ENCODE peak calls at places on chromosomes 1 and 21, in eight cellular contexts. One of them, this sample, is unnamed.

GRCh38 chr1:98387701-98388100 is 273.8 kb upstream of the SNX7 start:
- ATAC-seq in HCT116: no peak
- ATAC-seq in right lobe of liver: no peak
- ATAC-seq in heart left ventricle: no peak
- ATAC-seq in IMR-90: no peak
- ATAC-seq in A549: no peak
- ATAC-seq in gastrocnemius medialis: no peak
- ATAC-seq in K562: no peak
- ATAC-seq in this sample: no peak

GRCh38 chr21:37383066-37383465 is 16.5 kb downstream of the DYRK1A start:
- ATAC-seq in HCT116: no peak
- ATAC-seq in right lobe of liver: no peak
- ATAC-seq in heart left ventricle: no peak
- ATAC-seq in IMR-90: no peak
- ATAC-seq in A549: no peak
- ATAC-seq in gastrocnemius medialis: no peak
- ATAC-seq in K562: no peak
- ATAC-seq in this sample: no peak

GRCh38 chr1:205069371-205070125 is 14.7 kb downstream of the TMEM81 start:
- ATAC-seq in HCT116: no peak
- ATAC-seq in right lobe of liver: no peak
- ATAC-seq in heart left ventricle: no peak
- ATAC-seq in IMR-90: no peak
- ATAC-seq in A549: no peak
- ATAC-seq in gastrocnemius medialis: no peak
- ATAC-seq in K562: no peak
- ATAC-seq in this sample: no peak

GRCh38 chr1:208527197-208527596 is 283.0 kb upstream of the PLXNA2 start:
- ATAC-seq in HCT116: no peak
- ATAC-seq in right lobe of liver: no peak
- ATAC-seq in heart left ventricle: no peak
- ATAC-seq in IMR-90: no peak
- ATAC-seq in A549: no peak
- ATAC-seq in gastrocnemius medialis: no peak
- ATAC-seq in K562: no peak
- ATAC-seq in this sample: no peak

GRCh38 chr1:91736146-91736998 is 149.6 kb downstream of the TGFBR3 start:
- ATAC-seq in HCT116: peak; percentile 16
- ATAC-seq in right lobe of liver: peak; percentile 64
- ATAC-seq in heart left ventricle: peak; percentile 73
- ATAC-seq in IMR-90: peak; percentile 48
- ATAC-seq in A549: peak; percentile 71
- ATAC-seq in gastrocnemius medialis: no peak
- ATAC-seq in K562: no peak
- ATAC-seq in this sample: peak; percentile 44

GRCh38 chr1:230609208-230609607 is 33.1 kb upstream of the COG2 start:
- ATAC-seq in HCT116: no peak
- ATAC-seq in right lobe of liver: no peak
- ATAC-seq in heart left ventricle: no peak
- ATAC-seq in IMR-90: no peak
- ATAC-seq in A549: no peak
- ATAC-seq in gastrocnemius medialis: no peak
- ATAC-seq in K562: no peak
- ATAC-seq in this sample: no peak

GRCh38 chr1:225514671-225515081 is 86.8 kb upstream of the LBR start:
- ATAC-seq in HCT116: no peak
- ATAC-seq in right lobe of liver: no peak
- ATAC-seq in heart left ventricle: no peak
- ATAC-seq in IMR-90: no peak
- ATAC-seq in A549: no peak
- ATAC-seq in gastrocnemius medialis: no peak
- ATAC-seq in K562: no peak
- ATAC-seq in this sample: no peak

GRCh38 chr1:150498342-150498741 is 9.6 kb upstream of the ECM1 start:
- ATAC-seq in HCT116: no peak
- ATAC-seq in right lobe of liver: peak; percentile 28
- ATAC-seq in heart left ventricle: no peak
- ATAC-seq in IMR-90: no peak
- ATAC-seq in A549: no peak
- ATAC-seq in gastrocnemius medialis: no peak
- ATAC-seq in K562: no peak
- ATAC-seq in this sample: no peak

GRCh38 chr1:173161510-173162221 is 45.5 kb downstream of the TNFSF4 start:
- ATAC-seq in HCT116: no peak
- ATAC-seq in right lobe of liver: no peak
- ATAC-seq in heart left ventricle: no peak
- ATAC-seq in IMR-90: peak; percentile 95
- ATAC-seq in A549: no peak
- ATAC-seq in gastrocnemius medialis: no peak
- ATAC-seq in K562: no peak
- ATAC-seq in this sample: no peak

GRCh38 chr1:99680258-99680657 is 34.3 kb downstream of the PALMD start:
- ATAC-seq in HCT116: no peak
- ATAC-seq in right lobe of liver: no peak
- ATAC-seq in heart left ventricle: no peak
- ATAC-seq in IMR-90: no peak
- ATAC-seq in A549: no peak
- ATAC-seq in gastrocnemius medialis: no peak
- ATAC-seq in K562: no peak
- ATAC-seq in this sample: no peak

GRCh38 chr1:42005530-42005929 is 86.8 kb upstream of the HIVEP3 start:
- ATAC-seq in HCT116: no peak
- ATAC-seq in right lobe of liver: no peak
- ATAC-seq in heart left ventricle: no peak
- ATAC-seq in IMR-90: no peak
- ATAC-seq in A549: no peak
- ATAC-seq in gastrocnemius medialis: no peak
- ATAC-seq in K562: no peak
- ATAC-seq in this sample: no peak

GRCh38 chr1:94590203-94591137 is 48.9 kb upstream of the F3 start:
- ATAC-seq in HCT116: no peak
- ATAC-seq in right lobe of liver: peak; percentile 81
- ATAC-seq in heart left ventricle: peak; percentile 47
- ATAC-seq in IMR-90: peak; percentile 50
- ATAC-seq in A549: no peak
- ATAC-seq in gastrocnemius medialis: peak; percentile 27
- ATAC-seq in K562: no peak
- ATAC-seq in this sample: no peak

GRCh38 chr1:219876798-219877209 is 51.6 kb downstream of the SLC30A10 start:
- ATAC-seq in HCT116: peak; percentile 91
- ATAC-seq in right lobe of liver: peak; percentile 87
- ATAC-seq in heart left ventricle: no peak
- ATAC-seq in IMR-90: no peak
- ATAC-seq in A549: peak; percentile 73
- ATAC-seq in gastrocnemius medialis: no peak
- ATAC-seq in K562: peak; percentile 87
- ATAC-seq in this sample: no peak

GRCh38 chr1:215181518-215181917 is 99.0 kb downstream of the KCNK2 start:
- ATAC-seq in HCT116: peak; percentile 70
- ATAC-seq in right lobe of liver: peak; percentile 30
- ATAC-seq in heart left ventricle: no peak
- ATAC-seq in IMR-90: no peak
- ATAC-seq in A549: no peak
- ATAC-seq in gastrocnemius medialis: no peak
- ATAC-seq in K562: no peak
- ATAC-seq in this sample: no peak

GRCh38 chr1:186213225-186213607 is 161.8 kb downstream of the TPR start:
- ATAC-seq in HCT116: no peak
- ATAC-seq in right lobe of liver: no peak
- ATAC-seq in heart left ventricle: no peak
- ATAC-seq in IMR-90: no peak
- ATAC-seq in A549: no peak
- ATAC-seq in gastrocnemius medialis: no peak
- ATAC-seq in K562: no peak
- ATAC-seq in this sample: no peak

GRCh38 chr21:44513389-44514217 is 26.4 kb downstream of the KRTAP10-1 start:
- ATAC-seq in HCT116: no peak
- ATAC-seq in right lobe of liver: no peak
- ATAC-seq in heart left ventricle: no peak
- ATAC-seq in IMR-90: no peak
- ATAC-seq in A549: no peak
- ATAC-seq in gastrocnemius medialis: no peak
- ATAC-seq in K562: no peak
- ATAC-seq in this sample: no peak

GRCh38 chr1:186208405-186209129 is 166.5 kb downstream of the TPR start:
- ATAC-seq in HCT116: no peak
- ATAC-seq in right lobe of liver: no peak
- ATAC-seq in heart left ventricle: no peak
- ATAC-seq in IMR-90: peak; percentile 70
- ATAC-seq in A549: no peak
- ATAC-seq in gastrocnemius medialis: no peak
- ATAC-seq in K562: no peak
- ATAC-seq in this sample: peak; percentile 46

GRCh38 chr21:23887709-23888303 is 1719.5 kb downstream of the MRPL39 start:
- ATAC-seq in HCT116: no peak
- ATAC-seq in right lobe of liver: no peak
- ATAC-seq in heart left ventricle: no peak
- ATAC-seq in IMR-90: no peak
- ATAC-seq in A549: no peak
- ATAC-seq in gastrocnemius medialis: no peak
- ATAC-seq in K562: peak; percentile 68
- ATAC-seq in this sample: no peak

GRCh38 chr1:51252366-51252765 is 16.3 kb downstream of the RNF11 start:
- ATAC-seq in HCT116: no peak
- ATAC-seq in right lobe of liver: no peak
- ATAC-seq in heart left ventricle: no peak
- ATAC-seq in IMR-90: no peak
- ATAC-seq in A549: no peak
- ATAC-seq in gastrocnemius medialis: no peak
- ATAC-seq in K562: no peak
- ATAC-seq in this sample: no peak

GRCh38 chr1:169468982-169469381 is 16.8 kb downstream of the SLC19A2 start:
- ATAC-seq in HCT116: no peak
- ATAC-seq in right lobe of liver: no peak
- ATAC-seq in heart left ventricle: no peak
- ATAC-seq in IMR-90: no peak
- ATAC-seq in A549: no peak
- ATAC-seq in gastrocnemius medialis: no peak
- ATAC-seq in K562: no peak
- ATAC-seq in this sample: no peak

GRCh38 chr1:241934843-241935242 is 22.7 kb upstream of the BECN2 start:
- ATAC-seq in HCT116: no peak
- ATAC-seq in right lobe of liver: no peak
- ATAC-seq in heart left ventricle: no peak
- ATAC-seq in IMR-90: no peak
- ATAC-seq in A549: no peak
- ATAC-seq in gastrocnemius medialis: no peak
- ATAC-seq in K562: peak; percentile 51
- ATAC-seq in this sample: no peak

GRCh38 chr1:241932845-241933244 is 24.7 kb upstream of the BECN2 start:
- ATAC-seq in HCT116: no peak
- ATAC-seq in right lobe of liver: no peak
- ATAC-seq in heart left ventricle: no peak
- ATAC-seq in IMR-90: no peak
- ATAC-seq in A549: no peak
- ATAC-seq in gastrocnemius medialis: no peak
- ATAC-seq in K562: no peak
- ATAC-seq in this sample: no peak

GRCh38 chr1:241939798-241940197 is 17.8 kb upstream of the BECN2 start:
- ATAC-seq in HCT116: no peak
- ATAC-seq in right lobe of liver: no peak
- ATAC-seq in heart left ventricle: no peak
- ATAC-seq in IMR-90: no peak
- ATAC-seq in A549: no peak
- ATAC-seq in gastrocnemius medialis: no peak
- ATAC-seq in K562: no peak
- ATAC-seq in this sample: no peak

GRCh38 chr1:241934181-241934815 is 23.3 kb upstream of the BECN2 start:
- ATAC-seq in HCT116: no peak
- ATAC-seq in right lobe of liver: no peak
- ATAC-seq in heart left ventricle: no peak
- ATAC-seq in IMR-90: no peak
- ATAC-seq in A549: no peak
- ATAC-seq in gastrocnemius medialis: no peak
- ATAC-seq in K562: peak; percentile 76
- ATAC-seq in this sample: peak; percentile 39
- TF ChIP-seq POLR2A in HCT116: no peak
- TF ChIP-seq POLR2A in right lobe of liver: no peak
- TF ChIP-seq POLR2A in heart left ventricle: no peak
- TF ChIP-seq POLR2A in IMR-90: no peak
- TF ChIP-seq POLR2A in A549: no peak
- TF ChIP-seq POLR2A in gastrocnemius medialis: no peak
- TF ChIP-seq POLR2A in K562: no peak
- TF ChIP-seq POLR2A in this sample: no peak

DNA sequence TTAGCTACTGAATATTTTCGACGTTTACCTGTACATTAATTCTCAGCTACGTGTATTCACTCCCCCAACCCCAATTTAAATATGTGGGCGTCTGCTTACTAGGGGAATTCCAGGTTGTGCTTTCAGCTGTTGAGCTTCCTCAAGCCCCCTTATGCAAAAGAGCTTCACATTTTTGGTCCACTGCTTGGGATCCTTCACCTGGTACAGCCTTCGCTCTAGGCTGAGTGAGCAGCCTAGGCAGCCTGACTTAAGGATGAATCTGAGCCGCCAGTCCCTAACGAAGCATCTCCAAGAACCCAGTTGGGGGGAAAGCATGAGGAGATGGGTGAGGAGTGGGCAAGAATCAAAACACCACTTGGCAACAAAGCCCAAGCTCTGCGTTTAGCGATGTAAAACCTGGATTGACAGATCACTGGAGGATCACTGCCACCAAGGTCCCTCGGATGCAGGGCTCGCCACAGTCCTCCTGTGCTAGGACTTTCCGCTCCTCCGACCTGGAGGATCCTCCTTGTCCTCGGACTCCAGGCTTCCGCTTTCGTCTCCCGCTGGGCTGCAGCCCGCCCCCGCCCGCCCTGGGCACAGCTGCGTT is 637 bp downstream of the BCL10 start:
- ATAC-seq in HCT116: no peak
- ATAC-seq in right lobe of liver: no peak
- ATAC-seq in heart left ventricle: peak; percentile 4
- ATAC-seq in IMR-90: no peak
- ATAC-seq in A549: no peak
- ATAC-seq in gastrocnemius medialis: peak; percentile 65
- ATAC-seq in K562: peak; percentile 0
- ATAC-seq in this sample: no peak
- TF ChIP-seq POLR2A in HCT116: no peak
- TF ChIP-seq POLR2A in right lobe of liver: no peak
- TF ChIP-seq POLR2A in heart left ventricle: no peak
- TF ChIP-seq POLR2A in IMR-90: no peak
- TF ChIP-seq POLR2A in A549: no peak
- TF ChIP-seq POLR2A in gastrocnemius medialis: no peak
- TF ChIP-seq POLR2A in K562: no peak
- TF ChIP-seq POLR2A in this sample: no peak

GRCh38 chr1:109546311-109547109 is 1.9 kb upstream of the GNAI3 start:
- ATAC-seq in HCT116: peak; percentile 65
- ATAC-seq in right lobe of liver: peak; percentile 80
- ATAC-seq in heart left ventricle: peak; percentile 45
- ATAC-seq in IMR-90: peak; percentile 68
- ATAC-seq in A549: peak; percentile 70
- ATAC-seq in gastrocnemius medialis: peak; percentile 74
- ATAC-seq in K562: peak; percentile 73
- ATAC-seq in this sample: peak; percentile 71
- TF ChIP-seq POLR2A in HCT116: no peak
- TF ChIP-seq POLR2A in right lobe of liver: peak; percentile 23
- TF ChIP-seq POLR2A in heart left ventricle: no peak
- TF ChIP-seq POLR2A in IMR-90: peak; percentile 27
- TF ChIP-seq POLR2A in A549: no peak
- TF ChIP-seq POLR2A in gastrocnemius medialis: no peak
- TF ChIP-seq POLR2A in K562: peak; percentile 40
- TF ChIP-seq POLR2A in this sample: no peak

GRCh38 chr1:211579434-211580302 is 707 bp upstream of the SLC30A1 start:
- ATAC-seq in HCT116: peak; percentile 57
- ATAC-seq in right lobe of liver: peak; percentile 76
- ATAC-seq in heart left ventricle: peak; percentile 26
- ATAC-seq in IMR-90: peak; percentile 32
- ATAC-seq in A549: peak; percentile 41
- ATAC-seq in gastrocnemius medialis: peak; percentile 55
- ATAC-seq in K562: peak; percentile 72
- ATAC-seq in this sample: peak; percentile 60
- TF ChIP-seq POLR2A in HCT116: no peak
- TF ChIP-seq POLR2A in right lobe of liver: no peak
- TF ChIP-seq POLR2A in heart left ventricle: no peak
- TF ChIP-seq POLR2A in IMR-90: no peak
- TF ChIP-seq POLR2A in A549: no peak
- TF ChIP-seq POLR2A in gastrocnemius medialis: no peak
- TF ChIP-seq POLR2A in K562: no peak
- TF ChIP-seq POLR2A in this sample: no peak

This sample was measured in gastroesophageal sphincter.